ENCODE peak calls at places on chromosomes 11 and 22, in four cellular contexts. L, K, W and A are unnamed samples.

GRCh38 chr11:119496997-119497396 is 74.0 kb upstream of the THY1 start:
- DNase-seq in L (no peak), K (no peak), W (no peak), A (no peak)

GRCh38 chr11:2196970-2197770 is 25.6 kb upstream of the TH start:
- DNase-seq in L (peak), K (peak), W (peak), A (peak)

GRCh38 chr11:130471731-130472433 is 23.4 kb downstream of the ADAMTS15 start:
- DNase-seq in L (no peak), K (no peak), W (no peak), A (peak)

GRCh38 chr22:25176175-25176574 is 23.5 kb upstream of the CRYBB3 start:
- DNase-seq in L (no peak), K (peak), W (no peak), A (peak)

GRCh38 chr22:20009018-20009482 is 7.6 kb downstream of the ARVCF start:
- DNase-seq in L (no peak), K (no peak), W (no peak), A (peak)

GRCh38 chr11:8533332-8533731 is 60.7 kb downstream of the STK33 start:
- DNase-seq in L (no peak), K (peak), W (no peak), A (no peak)

GRCh38 chr11:28461338-28461737 is 353.1 kb downstream of the METTL15 start:
- DNase-seq in L (no peak), K (no peak), W (no peak), A (no peak)

GRCh38 chr11:4441500-4441899 is 7.6 kb upstream of the OR52K2 start:
- DNase-seq in L (no peak), K (no peak), W (no peak), A (no peak)

GRCh38 chr11:1879941-1880720 is 11.6 kb downstream of the PRR33 start:
- DNase-seq in L (no peak), K (no peak), W (peak), A (peak)

GRCh38 chr22:49321477-49322055 is 506.1 kb downstream of the BRD1 start:
- DNase-seq in L (no peak), K (no peak), W (no peak), A (peak)

GRCh38 chr11:65064847-65065240 is 6.5 kb upstream of the NAALADL1 start:
- DNase-seq in L (no peak), K (no peak), W (no peak), A (no peak)

GRCh38 chr22:35521358-35522264 is 19.0 kb upstream of the RASD2 start:
- DNase-seq in L (no peak), K (no peak), W (no peak), A (no peak)

GRCh38 chr11:46121328-46121723 is at the start of gene PHF21A:
- DNase-seq in L (peak), K (peak), W (peak), A (peak)

GRCh38 chr11:8297781-8298440 is 34.2 kb upstream of the LMO1 start:
- DNase-seq in L (no peak), K (no peak), W (peak), A (no peak)

GRCh38 chr11:43904737-43905515 is 24.3 kb downstream of the ALKBH3 start:
- DNase-seq in L (no peak), K (no peak), W (no peak), A (no peak)

GRCh38 chr11:68840661-68841653 is 759 bp downstream of the CPT1A start:
- DNase-seq in L (peak), K (peak), W (peak), A (peak)

GRCh38 chr11:107102692-107103463 is 84.6 kb upstream of the GUCY1A2 start:
- DNase-seq in L (no peak), K (no peak), W (peak), A (peak)

GRCh38 chr22:40498454-40499186 is 128.2 kb downstream of the SGSM3 start:
- DNase-seq in L (no peak), K (no peak), W (no peak), A (no peak)

GRCh38 chr22:23834830-23835772 is 3.7 kb downstream of the DERL3 start:
- DNase-seq in L (peak), K (no peak), W (peak), A (no peak)

GRCh38 chr22:19605508-19606331 is 81.5 kb upstream of the CLDN5 start:
- DNase-seq in L (no peak), K (peak), W (no peak), A (no peak)

GRCh38 chr22:40289991-40290459 is 56.3 kb upstream of the ADSL start:
- DNase-seq in L (peak), K (no peak), W (no peak), A (no peak)

GRCh38 chr11:79028214-79028613 is 412.6 kb downstream of the TENM4 start:
- DNase-seq in L (no peak), K (no peak), W (no peak), A (no peak)

GRCh38 chr22:23180301-23180892 is at the start of gene BCR:
- DNase-seq in L (peak), K (peak), W (peak), A (peak)

GRCh38 chr22:46897246-46897623 is 134.8 kb downstream of the TBC1D22A start:
- DNase-seq in L (no peak), K (peak), W (no peak), A (no peak)

GRCh38 chr11:30526558-30526957 is 59.6 kb downstream of the MPPED2 start:
- DNase-seq in L (no peak), K (no peak), W (no peak), A (no peak)

GRCh38 chr22:35426801-35427140 is 26.8 kb downstream of the MCM5 start:
- DNase-seq in L (no peak), K (no peak), W (no peak), A (no peak)

GRCh38 chr11:117604349-117604995 is 192.5 kb downstream of the DSCAML1 start:
- DNase-seq in L (no peak), K (no peak), W (peak), A (no peak)

GRCh38 chr11:8834379-8834778 is 76.6 kb upstream of the AKIP1 start:
- DNase-seq in L (no peak), K (no peak), W (no peak), A (no peak)

GRCh38 chr11:122173587-122173986 is 57.6 kb upstream of the BLID start:
- DNase-seq in L (no peak), K (peak), W (no peak), A (no peak)

GRCh38 chr11:13972033-13972910 is 9.7 kb downstream of the SPON1 start:
- DNase-seq in L (no peak), K (no peak), W (no peak), A (no peak)

GRCh38 chr11:57597971-57598830 is 716 bp downstream of the SERPING1 start:
- DNase-seq in L (peak), K (peak), W (peak), A (peak)

GRCh38 chr11:35787626-35788025 is 125.1 kb downstream of the TRIM44 start:
- DNase-seq in L (no peak), K (no peak), W (no peak), A (no peak)

GRCh38 chr11:113546757-113547507 is 71.7 kb upstream of the DRD2 start:
- DNase-seq in L (no peak), K (no peak), W (no peak), A (no peak)

GRCh38 chr11:13280777-13281176 is 3.2 kb downstream of the BMAL1 start:
- DNase-seq in L (no peak), K (no peak), W (no peak), A (no peak)

GRCh38 chr11:10144954-10145353 is 149.1 kb downstream of the SBF2 start:
- DNase-seq in L (no peak), K (no peak), W (no peak), A (no peak)

DNA sequence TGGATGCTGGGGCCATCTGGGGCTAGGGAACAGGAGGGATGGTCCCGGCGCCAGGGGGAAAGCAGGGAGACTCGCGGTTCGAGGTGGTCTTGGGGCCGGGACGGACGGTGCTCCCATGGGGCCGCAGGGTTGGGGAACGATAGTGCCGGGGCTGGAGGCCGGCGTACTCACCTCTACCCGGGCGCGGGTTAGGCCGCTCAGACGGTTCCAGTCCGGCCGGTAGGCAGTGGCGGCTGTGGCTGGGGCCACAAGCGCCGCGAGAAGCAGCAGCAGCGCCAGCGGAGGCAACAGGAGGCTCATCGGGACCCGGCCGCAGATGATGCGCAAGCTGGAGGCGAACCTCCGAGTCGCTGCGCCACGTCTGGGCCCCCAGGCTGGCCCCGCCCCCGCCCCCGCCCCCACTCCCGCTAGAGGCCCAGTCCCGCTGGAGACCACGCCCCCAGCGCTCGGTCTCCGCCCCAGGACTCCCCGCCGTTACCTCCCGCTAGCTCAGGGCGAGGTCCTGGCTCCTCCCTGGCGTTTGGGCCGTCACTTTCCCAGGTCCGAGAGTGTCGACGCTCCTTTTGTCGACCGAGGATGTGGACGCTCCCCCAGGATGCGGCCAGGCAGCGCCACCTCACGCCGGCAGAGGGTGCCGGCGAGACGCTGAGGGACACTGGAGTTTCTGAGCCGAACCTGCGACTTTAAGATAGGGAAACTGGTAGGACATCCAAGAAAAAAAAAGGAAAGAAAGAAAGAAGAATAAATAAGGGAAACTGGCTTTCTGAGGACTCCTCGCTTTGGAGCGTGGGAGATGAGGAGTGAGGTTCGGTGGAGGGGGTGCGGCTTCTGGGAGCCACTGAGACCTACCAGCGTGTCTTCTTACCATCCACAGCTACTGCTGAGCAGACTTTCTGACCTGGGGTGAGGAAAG is at the start of gene SELENOM:
- DNase-seq in L (peak), K (peak), W (peak), A (peak)
- TF ChIP-seq POLR2A in L (peak), K (peak), W (peak), A (peak)

DNA sequence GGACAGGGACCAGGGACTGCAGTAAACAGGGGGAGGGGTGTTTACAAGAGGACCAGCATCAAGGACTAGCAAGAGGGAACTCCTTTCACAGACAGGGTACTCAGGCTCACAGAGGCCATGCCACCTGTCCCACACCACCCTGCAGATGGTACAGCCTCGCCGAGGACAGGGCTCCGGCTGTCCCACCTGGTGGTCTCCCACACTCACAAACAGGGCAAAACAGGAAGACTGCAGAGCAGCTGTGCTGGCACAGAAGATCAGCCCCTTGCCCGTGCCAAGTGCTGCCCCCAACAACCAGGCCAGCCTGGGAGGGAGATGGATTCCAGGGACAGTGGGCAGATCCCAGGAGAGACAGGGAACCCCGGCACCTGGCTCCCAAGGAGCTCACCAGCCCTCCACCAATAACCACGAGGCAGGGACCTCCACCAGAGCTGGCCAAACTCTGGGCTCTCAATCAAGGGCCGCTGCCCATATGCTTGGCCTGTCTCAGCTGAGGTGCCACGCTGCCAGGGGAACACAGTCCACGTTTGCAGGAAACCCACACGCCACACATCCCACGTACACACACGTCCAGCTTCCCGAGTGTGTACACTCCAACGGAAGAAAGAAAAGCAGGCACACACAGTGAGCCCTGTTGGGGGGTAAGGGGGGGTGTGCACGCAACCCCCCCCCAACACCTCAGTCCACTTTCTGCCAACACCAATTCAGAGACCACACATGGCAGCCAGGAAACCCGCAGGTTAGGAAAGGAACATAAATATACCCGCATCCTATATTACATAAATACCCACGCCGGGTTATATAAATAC is 2.0 kb downstream of the CSNK1E start:
- DNase-seq in L (peak), K (peak), W (no peak), A (peak)
- TF ChIP-seq POLR2A in L (no peak), K (peak), W (no peak), A (peak)

DNA sequence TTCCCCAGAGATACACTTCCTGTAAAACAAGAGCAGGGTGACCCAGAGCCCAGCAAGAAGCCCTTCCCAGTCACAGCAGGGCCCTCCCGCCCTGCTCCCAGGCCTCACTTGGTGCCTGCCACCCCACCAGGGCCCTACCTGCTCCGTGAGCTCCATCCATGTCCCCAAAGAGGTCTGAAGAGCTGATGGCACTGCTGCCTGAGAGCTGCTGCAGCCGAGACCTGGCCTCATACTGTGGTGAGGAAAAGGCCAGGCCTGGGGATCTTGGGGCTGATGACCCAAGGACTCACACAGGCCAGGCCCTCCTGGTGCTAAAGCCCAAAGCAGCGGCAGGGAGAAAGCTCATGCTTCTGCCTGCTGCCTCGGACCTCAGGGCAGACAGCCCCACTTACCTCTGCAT is 10.3 kb downstream of the ARFGAP2 start:
- DNase-seq in L (no peak), K (no peak), W (no peak), A (no peak)
- TF ChIP-seq POLR2A in L (no peak), K (no peak), W (no peak), A (no peak)

GRCh38 chr22:21568207-21569075 is 927 bp downstream of the UBE2L3 start:
- DNase-seq in L (peak), K (peak), W (no peak), A (peak)
- TF ChIP-seq POLR2A in L (no peak), K (no peak), W (no peak), A (no peak)

GRCh38 chr11:72222907-72223614 is 1.5 kb upstream of the INPPL1 start:
- DNase-seq in L (peak), K (peak), W (peak), A (peak)
- TF ChIP-seq POLR2A in L (peak), K (peak), W (peak), A (peak)

DNA sequence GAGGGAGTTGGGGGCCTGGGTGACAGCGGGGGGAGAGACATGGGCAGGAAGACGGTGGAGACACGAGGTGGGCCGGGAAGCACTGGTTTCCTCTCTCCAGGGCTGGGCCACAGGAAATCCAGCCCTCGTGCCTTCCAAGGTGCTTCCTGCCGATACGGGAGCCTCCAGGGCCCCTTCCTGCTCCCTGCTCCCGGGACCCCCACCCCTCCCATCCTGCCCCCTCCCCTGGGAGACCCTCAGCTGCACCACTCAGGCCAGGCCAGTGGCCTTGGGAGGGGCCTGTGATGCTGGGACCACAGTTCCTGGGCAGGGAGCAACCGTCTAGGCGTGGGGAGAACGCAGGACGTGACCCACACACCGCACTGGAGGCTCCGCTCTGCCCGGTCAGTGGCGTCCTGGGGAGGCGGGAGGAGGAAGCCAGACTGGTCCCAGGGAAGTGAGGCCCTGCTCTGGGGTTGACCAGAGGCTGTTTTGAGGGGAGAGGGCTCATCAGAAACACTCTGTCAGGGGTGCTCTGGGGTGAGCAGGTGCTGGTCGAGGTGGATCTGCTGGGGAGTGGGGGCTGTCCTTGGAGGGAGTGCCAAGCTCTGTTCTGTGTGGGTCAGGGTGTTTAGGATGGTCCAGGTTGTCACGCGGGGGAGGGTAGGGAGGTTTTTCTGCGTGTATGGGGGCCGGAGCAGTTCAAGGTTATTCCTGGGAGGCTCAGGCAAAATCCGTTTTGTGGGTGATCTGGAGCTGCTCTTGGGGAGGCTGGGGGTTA is at the start of gene SHANK3:
- DNase-seq in L (no peak), K (peak), W (peak), A (peak)
- TF ChIP-seq POLR2A in L (peak), K (peak), W (no peak), A (peak)

GRCh38 chr11:93905384-93905783 is 55.0 kb upstream of the VSTM5 start:
- DNase-seq in L (no peak), K (no peak), W (no peak), A (no peak)
- TF ChIP-seq POLR2A in L (no peak), K (no peak), W (no peak), A (no peak)

DNA sequence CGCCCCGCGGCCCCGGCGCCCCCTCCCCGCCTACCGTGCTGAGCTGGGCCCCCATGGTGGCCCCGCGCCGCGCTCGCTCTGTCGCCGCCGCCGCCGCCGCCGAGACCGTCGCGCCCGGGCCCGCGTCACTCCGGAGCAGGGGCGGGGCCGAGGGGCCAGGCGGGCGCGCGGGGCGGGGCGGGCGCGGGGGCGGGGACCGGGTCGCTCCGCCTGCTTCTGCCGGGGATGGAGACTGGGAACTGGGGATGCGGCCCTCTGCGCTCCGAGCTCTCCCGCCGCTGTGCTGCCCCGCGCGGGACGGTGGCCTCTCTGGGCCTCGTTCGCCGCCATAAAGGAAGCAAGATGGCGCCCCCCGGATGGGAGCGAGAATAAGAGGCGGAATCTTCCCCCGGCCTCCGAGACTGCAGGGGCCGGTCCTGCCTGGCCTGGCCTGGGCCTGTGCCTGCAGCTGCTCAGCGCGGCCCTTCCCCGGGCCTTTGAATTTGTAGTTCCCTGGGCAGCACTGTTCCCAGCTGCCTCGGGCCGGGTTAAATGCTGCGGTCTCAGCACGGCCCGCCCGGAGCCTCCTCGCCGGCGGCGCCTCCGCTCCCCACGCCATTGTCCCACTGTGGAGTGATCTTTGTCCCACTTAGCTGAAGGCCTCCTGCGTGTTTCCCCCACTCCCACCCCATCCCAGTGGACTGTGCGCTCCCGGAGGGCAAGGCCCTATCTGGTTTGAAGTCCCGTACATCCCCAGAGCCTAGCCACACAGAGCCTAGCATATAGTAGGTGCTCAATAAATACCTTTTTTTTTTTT is at the start of gene CYB5R3:
- DNase-seq in L (peak), K (peak), W (peak), A (peak)
- TF ChIP-seq POLR2A in L (no peak), K (peak), W (peak), A (peak)